ENCODE peak calls at places on chromosomes 11 and 22, in five cellular contexts. L, U, C, D and B are unnamed samples.

GRCh38 chr11:556175-556699 is 4.3 kb downstream of the LMNTD2 start:
- DNase-seq in L (no peak), U (no peak), C (no peak), D (no peak), B (no peak)

GRCh38 chr11:19344661-19345518 is 104.1 kb upstream of the E2F8 start:
- DNase-seq in L (peak), U (peak), C (peak), D (no peak), B (peak)

GRCh38 chr22:36644333-36644757 is 59.2 kb downstream of the CACNG2 start:
- DNase-seq in L (peak), U (peak), C (peak), D (no peak), B (peak)

GRCh38 chr22:31286360-31287255 is 5.7 kb downstream of the PIK3IP1 start:
- DNase-seq in L (no peak), U (peak), C (peak), D (no peak), B (peak)

GRCh38 chr11:59957094-59957493 is 6.7 kb upstream of the OOSP4A start:
- DNase-seq in L (no peak), U (no peak), C (no peak), D (no peak), B (no peak)

GRCh38 chr22:17862646-17863181 is 88.4 kb upstream of the BID start:
- DNase-seq in L (no peak), U (no peak), C (no peak), D (no peak), B (no peak)

GRCh38 chr11:1744137-1744878 is 6.1 kb downstream of the IFITM10 start:
- DNase-seq in L (no peak), U (no peak), C (no peak), D (no peak), B (no peak)

GRCh38 chr22:50027639-50028537 is 15.3 kb upstream of the IL17REL start:
- DNase-seq in L (no peak), U (no peak), C (no peak), D (no peak), B (peak)

GRCh38 chr22:46366801-46367706 is 31.5 kb downstream of the TRMU start:
- DNase-seq in L (no peak), U (no peak), C (peak), D (no peak), B (peak)

GRCh38 chr11:2576116-2576515 is 123.7 kb downstream of the KCNQ1OT1 start:
- DNase-seq in L (no peak), U (no peak), C (no peak), D (no peak), B (no peak)

GRCh38 chr11:119048644-119049043 is 8.4 kb downstream of the HYOU1 start:
- DNase-seq in L (no peak), U (no peak), C (no peak), D (no peak), B (no peak)

GRCh38 chr11:73330569-73331093 is 22.6 kb downstream of the ARHGEF17 start:
- DNase-seq in L (no peak), U (no peak), C (no peak), D (no peak), B (no peak)

GRCh38 chr11:34223021-34223813 is 117.8 kb downstream of the NAT10 start:
- DNase-seq in L (no peak), U (peak), C (no peak), D (no peak), B (no peak)

GRCh38 chr11:61162092-61162935 is 1.1 kb upstream of the VPS37C start:
- DNase-seq in L (no peak), U (no peak), C (peak), D (no peak), B (no peak)

GRCh38 chr11:116427903-116428637 is 344.7 kb downstream of the BUD13 start:
- DNase-seq in L (no peak), U (peak), C (no peak), D (no peak), B (no peak)

GRCh38 chr11:41246399-41246745 is 213.1 kb downstream of the LRRC4C start:
- DNase-seq in L (no peak), U (no peak), C (no peak), D (no peak), B (no peak)

DNA sequence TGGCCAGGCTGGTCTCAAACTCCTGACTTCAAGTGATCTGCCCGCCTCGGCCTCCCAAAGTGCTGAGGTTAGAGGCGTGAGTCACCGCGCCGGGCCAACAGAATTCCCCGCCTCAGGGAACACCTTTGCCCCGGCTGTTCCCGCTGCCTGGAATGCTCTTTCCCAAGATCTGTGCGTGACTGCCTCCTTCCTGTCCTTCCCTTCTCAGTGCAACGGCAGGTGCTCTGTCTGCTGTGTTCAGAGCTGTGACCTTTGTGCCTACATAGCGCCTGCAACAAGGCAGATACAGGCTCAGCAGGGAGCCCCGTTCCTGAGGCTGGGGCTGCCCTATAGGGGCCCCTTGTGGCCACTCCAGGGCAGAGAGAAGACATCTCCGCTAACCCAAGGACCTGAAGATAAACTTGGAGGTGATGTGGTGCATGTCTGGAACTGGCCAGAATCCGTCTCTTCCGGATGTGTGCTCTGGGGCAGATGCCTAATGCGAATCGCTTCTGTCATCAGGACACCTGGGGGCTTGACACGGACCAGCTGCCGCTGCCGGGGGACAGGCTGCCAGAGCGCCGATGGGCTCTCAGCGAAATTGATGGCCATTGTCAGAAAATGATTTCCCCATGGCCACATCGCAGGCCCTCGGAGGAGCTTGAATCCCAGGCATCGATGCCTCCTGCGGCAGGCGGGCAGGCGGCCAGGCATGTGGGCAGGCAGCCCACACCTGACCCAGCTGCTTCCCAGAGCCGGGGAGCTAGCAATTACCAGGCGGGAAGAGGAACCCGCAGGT is 43.5 kb upstream of the TCF20 start:
- DNase-seq in L (peak), U (peak), C (peak), D (no peak), B (peak)
- TF ChIP-seq CTCF in L (peak), U (peak), C (peak), D (no peak), B (peak)

GRCh38 chr11:69947772-69948255 is 128.6 kb upstream of the FGF3 start:
- DNase-seq in L (no peak), U (no peak), C (no peak), D (no peak), B (no peak)

GRCh38 chr11:69950120-69950519 is 128.0 kb upstream of the ANO1 start:
- DNase-seq in L (peak), U (peak), C (peak), D (no peak), B (peak)

GRCh38 chr11:69947059-69947771 is 128.0 kb upstream of the FGF3 start:
- DNase-seq in L (no peak), U (no peak), C (no peak), D (no peak), B (no peak)

GRCh38 chr11:69949327-69949726 is 128.8 kb upstream of the ANO1 start:
- DNase-seq in L (no peak), U (no peak), C (no peak), D (no peak), B (no peak)

GRCh38 chr11:69948256-69949141 is 129.3 kb upstream of the FGF3 start:
- DNase-seq in L (no peak), U (peak), C (no peak), D (no peak), B (no peak)
- TF ChIP-seq CTCF in L (no peak), U (no peak), C (no peak), D (no peak), B (no peak)

GRCh38 chr11:72102946-72103753 is at the start of gene LAMTOR1:
- DNase-seq in L (peak), U (peak), C (peak), D (peak), B (peak)
- TF ChIP-seq CTCF in L (peak), U (peak), C (peak), D (peak), B (no peak)

GRCh38 chr11:23674866-23675265 is 814.6 kb upstream of the CCDC179 start:
- DNase-seq in L (no peak), U (no peak), C (no peak), D (no peak), B (no peak)
- TF ChIP-seq CTCF in L (no peak), U (no peak), C (no peak), D (no peak), B (no peak)

DNA sequence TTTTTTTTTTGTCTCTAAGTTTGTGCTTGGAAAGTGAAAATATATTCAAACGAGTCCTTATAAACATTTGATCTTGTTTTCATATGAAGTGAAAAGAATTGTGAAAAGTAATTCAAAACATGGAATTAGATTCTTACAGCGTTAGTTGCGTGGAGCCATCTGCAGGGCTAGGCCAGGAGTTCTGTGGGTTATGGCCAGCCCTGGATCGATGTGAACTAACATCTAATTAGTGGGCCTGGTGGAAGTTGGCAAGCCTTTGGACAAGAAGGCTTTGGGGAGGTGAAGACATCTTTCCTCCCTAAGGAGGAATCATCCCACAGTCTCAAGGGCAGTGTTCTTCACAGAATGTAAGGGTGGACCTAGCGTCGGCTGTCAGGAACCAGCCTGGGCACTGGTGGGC is 37.3 kb downstream of the PARVA start:
- DNase-seq in L (no peak), U (no peak), C (no peak), D (no peak), B (no peak)
- TF ChIP-seq CTCF in L (no peak), U (no peak), C (no peak), D (no peak), B (no peak)

GRCh38 chr11:10305964-10306918 is 1.4 kb downstream of the ADM start:
- DNase-seq in L (peak), U (peak), C (peak), D (no peak), B (peak)
- TF ChIP-seq CTCF in L (no peak), U (no peak), C (no peak), D (no peak), B (no peak)

GRCh38 chr11:122910775-122911174 is 28.2 kb downstream of the JHY start:
- DNase-seq in L (no peak), U (no peak), C (peak), D (no peak), B (no peak)
- TF ChIP-seq CTCF in L (peak), U (no peak), C (peak), D (no peak), B (no peak)

DNA sequence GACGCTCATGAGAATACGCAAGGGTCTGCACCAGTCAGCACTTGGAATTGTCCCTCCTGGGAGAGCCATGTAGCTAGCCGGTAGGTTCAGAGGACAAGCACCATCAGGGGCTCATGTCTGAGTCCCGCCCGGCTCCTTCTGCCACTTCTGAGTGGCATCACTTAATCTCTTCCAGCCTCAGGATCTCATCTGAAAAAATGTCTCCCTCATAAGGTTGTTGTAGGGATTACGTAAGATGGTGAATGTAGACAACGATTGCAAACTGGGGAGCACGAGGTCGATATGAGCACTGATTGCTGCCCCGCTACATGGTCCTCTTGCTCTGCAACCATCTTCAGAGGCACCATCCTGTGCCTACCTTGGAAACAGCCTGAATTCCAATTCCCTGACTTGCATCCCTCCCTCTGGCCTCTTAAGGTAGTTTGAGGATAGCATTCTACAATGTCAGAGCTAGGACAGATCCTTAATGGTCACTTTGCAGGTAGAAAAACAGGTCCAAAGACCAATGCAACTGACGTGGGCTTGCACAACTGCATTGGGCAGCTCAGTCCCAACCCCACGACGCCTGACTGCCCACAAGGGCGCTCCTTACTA is 115.8 kb upstream of the TMEM45B start:
- DNase-seq in L (no peak), U (no peak), C (no peak), D (no peak), B (peak)
- TF ChIP-seq CTCF in L (peak), U (no peak), C (no peak), D (no peak), B (no peak)